ENCODE peak calls at places on chromosome 10, in nine cellular contexts. O is tibial nerve; J is SJSA1; B is esophagus squamous epithelium; L is left lung; D is GM12878; I is HCT116; E is CD8-positive, alpha-beta memory T cell; Y is tibial artery. A is an unnamed sample. For H3K27me3 and H3K36me3, the result is how much of the 10 kb centered on the place peaks cover.

GRCh38 chr10:130686680-130687300 is 550.6 kb downstream of the GLRX3 start:
- DNase-seq in E (no peak), Y (no peak), J (no peak), D (no peak), O (no peak), I (no peak), B (no peak), L (no peak), A (no peak)

GRCh38 chr10:9824546-9825164 is 1193.0 kb upstream of the CELF2 start:
- DNase-seq in I (no peak), L (no peak), J (no peak), E (no peak), O (no peak), D (no peak), B (no peak), Y (no peak), A (no peak)

GRCh38 chr10:69217119-69217754 is 2.9 kb upstream of the HKDC1 start:
- DNase-seq in J (no peak), E (no peak), B (no peak), Y (no peak), O (no peak), I (peak), D (no peak), L (no peak), A (no peak)

GRCh38 chr10:112752268-112752667 is 197.8 kb upstream of the TCF7L2 start:
- DNase-seq in D (no peak), I (no peak), E (no peak), J (no peak), Y (no peak), B (no peak), O (no peak), L (no peak), A (no peak)

GRCh38 chr10:45557275-45557905 is 115.2 kb downstream of the ZFAND4 start:
- DNase-seq in E (no peak), J (no peak), B (no peak), O (no peak), D (no peak), I (no peak), Y (no peak), L (no peak), A (no peak)

GRCh38 chr10:48602401-48603135 is 2.3 kb downstream of the ARHGAP22 start:
- DNase-seq in L (no peak), I (no peak), Y (no peak), D (no peak), O (no peak), E (no peak), B (no peak), J (no peak), A (no peak)

GRCh38 chr10:35089641-35090161 is 440 bp downstream of the CUL2 start:
- DNase-seq in D (no peak), B (no peak), I (no peak), Y (no peak), J (peak), O (no peak), E (no peak), L (no peak), A (peak)

GRCh38 chr10:71365366-71365765 is 31.4 kb upstream of the CDH23 start:
- DNase-seq in B (no peak), J (no peak), I (no peak), Y (no peak), E (no peak), D (no peak), L (no peak), O (no peak), A (no peak)

GRCh38 chr10:77422491-77423338 is 214.9 kb downstream of the KCNMA1 start:
- DNase-seq in L (no peak), D (no peak), Y (no peak), B (no peak), E (no peak), I (no peak), J (no peak), O (no peak), A (no peak)

GRCh38 chr10:121873236-121873635 is 54.6 kb downstream of the ATE1 start:
- DNase-seq in O (no peak), Y (no peak), E (no peak), B (no peak), D (no peak), I (no peak), L (no peak), J (peak), A (no peak)

GRCh38 chr10:119447421-119447820 is 95.1 kb downstream of the RGS10 start:
- DNase-seq in O (no peak), D (no peak), Y (no peak), E (no peak), J (no peak), B (no peak), I (no peak), L (no peak), A (no peak)

GRCh38 chr10:68212721-68213352 is 19.1 kb downstream of the ATOH7 start:
- DNase-seq in E (no peak), L (no peak), B (no peak), Y (no peak), O (no peak), D (no peak), J (peak), I (no peak), A (no peak)

GRCh38 chr10:3382092-3382491 is 209.5 kb upstream of the PITRM1 start:
- DNase-seq in E (no peak), I (no peak), J (no peak), L (no peak), O (no peak), Y (no peak), B (no peak), D (no peak), A (no peak)

GRCh38 chr10:28892818-28893547 is 215.7 kb downstream of the BAMBI start:
- DNase-seq in J (peak), L (no peak), E (no peak), B (no peak), D (no peak), Y (no peak), O (no peak), I (no peak), A (peak)

GRCh38 chr10:27998178-27998953 is 513 bp downstream of the ODAD2 start:
- DNase-seq in Y (peak), B (no peak), E (no peak), J (peak), O (no peak), D (no peak), L (peak), I (no peak), A (peak)

GRCh38 chr10:132677096-132677904 is 108.6 kb downstream of the NKX6-2 start:
- DNase-seq in E (no peak), J (no peak), D (no peak), B (no peak), Y (peak), L (peak), O (no peak), I (no peak), A (no peak)

DNA sequence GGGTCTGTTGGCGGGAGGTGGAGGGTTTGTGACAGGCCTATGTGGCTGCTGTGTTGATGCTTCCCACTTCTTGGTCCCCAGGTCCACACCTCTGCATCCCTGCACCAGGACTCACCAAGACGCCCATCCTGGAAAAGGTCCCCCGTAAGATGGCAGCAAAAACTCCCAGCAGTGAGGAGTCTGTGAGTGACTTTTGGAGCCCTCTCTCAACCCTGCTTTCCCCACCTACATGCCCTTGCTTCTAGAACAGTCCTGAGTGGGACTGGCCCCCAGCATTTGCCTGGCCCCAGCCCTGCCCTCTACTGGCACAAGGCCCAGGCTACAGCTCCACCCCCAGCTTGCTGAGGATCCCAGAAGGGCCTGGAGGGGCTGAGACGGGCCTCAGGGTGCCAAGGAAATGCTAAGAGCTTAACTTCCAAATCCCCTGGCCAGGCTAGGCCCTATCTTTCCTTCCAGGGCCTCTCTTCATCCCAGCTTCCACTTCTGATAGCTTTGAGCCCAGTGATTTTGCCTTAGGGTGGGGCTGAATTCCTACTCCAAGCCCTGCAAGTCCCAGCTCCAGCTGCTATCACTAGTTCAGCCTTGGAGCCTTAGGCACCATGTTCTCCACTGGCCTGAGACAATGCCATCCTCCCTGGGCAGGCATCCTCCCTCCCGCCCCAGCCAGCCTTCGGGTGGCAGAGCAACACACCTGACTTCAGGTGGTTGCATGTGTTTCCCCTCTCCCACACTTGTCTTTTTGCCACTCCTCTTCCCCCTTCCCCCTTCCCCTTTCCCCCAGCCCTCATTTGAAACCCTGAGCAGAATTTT is 2.8 kb downstream of the CHAT start:
- DNase-seq in D (no peak), I (no peak), E (no peak), B (no peak), J (no peak), O (no peak), Y (no peak), L (no peak), A (no peak)
- H3K27me3 ChIP-seq in D (under half), I (under half), E (under half), B (under half), J (half or more), O (half or more), Y (under half), L (under half), A (half or more)

DNA sequence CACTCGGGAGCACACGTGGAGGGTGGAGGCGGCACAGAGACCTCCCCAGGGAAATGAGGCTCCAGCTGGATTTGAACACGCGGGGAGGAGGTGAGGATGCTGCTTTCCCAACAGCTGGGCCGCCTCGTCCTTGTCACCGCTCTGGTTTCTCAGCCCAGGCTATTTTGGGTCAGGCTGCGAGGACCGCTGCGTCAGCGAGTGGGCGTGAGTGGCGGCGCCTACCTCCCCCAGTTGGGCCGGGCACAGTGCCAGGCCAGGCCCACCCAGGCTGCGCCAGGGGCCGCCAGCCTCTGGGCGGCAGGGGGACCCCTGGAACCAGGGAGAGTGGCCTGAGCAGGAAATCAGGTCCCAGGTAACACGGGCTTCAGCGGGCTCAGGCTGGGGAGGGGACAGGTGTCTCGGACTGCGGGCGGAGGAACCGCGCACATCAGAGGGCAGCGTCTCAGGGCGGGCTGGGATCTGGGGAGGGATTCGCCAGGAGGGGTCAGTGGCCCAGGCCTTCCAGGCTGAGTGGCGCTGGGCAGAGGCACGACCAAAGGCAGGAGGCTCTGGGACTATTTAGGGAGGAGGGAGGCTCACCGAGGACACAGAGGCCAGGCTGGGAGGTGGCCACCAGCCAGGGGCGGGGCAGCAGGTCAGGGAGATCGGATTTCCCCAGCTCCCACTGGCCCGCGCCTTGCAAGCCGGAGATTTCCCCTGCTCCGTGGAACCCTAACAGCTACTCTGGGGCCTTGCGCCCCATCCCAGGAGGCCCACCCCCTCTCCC is 125.2 kb upstream of the RET start:
- DNase-seq in B (no peak), Y (peak), O (no peak), I (no peak), D (no peak), J (no peak), L (peak), E (no peak), A (no peak)
- H3K4me3 ChIP-seq in B (no peak), Y (no peak), O (no peak), I (no peak), D (no peak), J (no peak), L (no peak), E (no peak), A (no peak)

GRCh38 chr10:110898391-110898790 is 20.6 kb downstream of the BBIP1 start:
- DNase-seq in I (no peak), L (no peak), J (no peak), E (no peak), D (no peak), O (no peak), B (no peak), Y (no peak), A (no peak)

GRCh38 chr10:110900983-110901382 is 18.0 kb downstream of the BBIP1 start:
- DNase-seq in L (no peak), Y (no peak), E (no peak), B (no peak), D (no peak), I (no peak), O (no peak), J (no peak), A (no peak)

GRCh38 chr10:110901954-110902819 is 16.8 kb downstream of the BBIP1 start:
- DNase-seq in O (no peak), J (no peak), L (no peak), Y (no peak), B (no peak), E (no peak), D (no peak), I (peak), A (peak)

GRCh38 chr10:110903280-110904278 is 15.4 kb downstream of the BBIP1 start:
- DNase-seq in I (no peak), D (no peak), O (no peak), L (no peak), J (no peak), E (no peak), B (no peak), Y (no peak), A (no peak)
- H3K36me3 ChIP-seq in I (under half), D (under half), O (under half), L (under half), J (under half), E (under half), B (under half), Y (under half), A (under half)

GRCh38 chr10:23172429-23172828 is 19.7 kb upstream of the PTF1A start:
- DNase-seq in B (no peak), D (no peak), I (no peak), Y (no peak), O (no peak), L (no peak), E (no peak), J (no peak), A (no peak)
- H3K27me3 ChIP-seq in B (under half), D (under half), I (under half), Y (under half), O (under half), L (under half), E (under half), J (under half), A (under half)

DNA sequence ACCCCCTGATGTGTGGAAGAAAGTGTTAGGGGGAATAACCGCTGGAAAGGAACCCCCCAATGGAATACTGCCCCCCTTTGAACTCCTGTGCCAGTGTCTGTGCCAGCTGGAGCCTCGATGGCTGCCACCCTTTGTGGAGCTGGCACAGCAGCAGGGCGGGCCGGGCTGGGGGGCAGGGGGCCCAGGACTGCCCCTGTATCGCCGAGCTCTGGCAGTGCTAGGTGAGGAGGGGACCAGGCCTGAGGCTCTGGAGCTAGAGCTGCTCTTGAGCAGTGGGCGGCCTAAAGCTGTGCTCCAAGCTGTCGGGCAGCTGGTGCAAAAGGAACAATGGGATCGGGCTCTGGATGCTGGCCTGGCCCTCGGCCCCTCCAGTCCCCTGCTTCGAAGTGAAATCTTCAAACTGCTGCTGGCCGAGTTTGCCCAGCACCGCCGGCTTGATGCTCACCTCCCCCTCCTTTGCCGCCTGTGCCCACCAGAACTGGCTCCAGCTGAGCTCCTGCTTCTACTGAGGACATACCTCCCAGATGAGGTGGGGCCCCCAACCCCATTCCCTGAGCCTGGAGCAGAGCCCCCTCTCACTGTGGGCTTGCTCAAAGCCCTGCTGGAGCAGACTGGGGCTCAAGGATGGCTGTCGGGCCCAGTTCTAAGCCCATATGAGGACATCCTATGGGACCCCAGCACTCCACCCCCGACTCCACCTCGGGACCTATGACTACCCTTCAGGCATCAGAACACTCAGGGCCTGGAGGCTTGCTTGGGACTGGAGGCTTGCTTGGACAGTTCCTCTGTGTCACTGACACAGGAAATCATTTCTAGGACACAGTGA is 2.2 kb downstream of the HPS6 start:
- DNase-seq in O (no peak), E (no peak), L (no peak), Y (no peak), D (no peak), I (no peak), B (no peak), J (no peak), A (no peak)
- H3K4me3 ChIP-seq in O (no peak), E (no peak), L (no peak), Y (no peak), D (peak), I (no peak), B (no peak), J (no peak), A (no peak)

GRCh38 chr10:17712053-17712452 is 39.9 kb upstream of the TMEM236 start:
- DNase-seq in J (no peak), O (no peak), Y (no peak), L (no peak), I (no peak), D (no peak), E (no peak), B (no peak), A (no peak)
- H3K36me3 ChIP-seq in J (under half), O (under half), Y (half or more), L (half or more), I (under half), D (under half), E (under half), B (under half), A (under half)

DNA sequence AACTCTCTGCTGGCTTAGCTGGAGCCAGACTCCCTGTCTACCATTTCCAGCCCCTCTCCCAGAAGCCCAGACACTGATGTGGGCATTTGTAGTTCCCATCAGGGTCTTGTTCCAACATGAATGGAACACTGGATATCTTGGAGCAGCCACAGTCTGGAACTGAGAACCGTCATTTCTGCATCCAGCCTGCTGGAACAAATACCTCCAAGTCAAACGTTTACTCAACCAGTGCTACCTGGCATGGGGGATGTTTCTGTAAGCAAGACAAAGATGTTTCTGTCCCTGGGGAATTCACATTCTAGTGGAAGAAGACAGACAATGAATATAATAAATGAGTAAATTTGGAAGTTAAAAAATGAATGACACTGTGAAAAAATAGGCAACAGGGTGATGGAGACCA is 70.8 kb upstream of the ZNF438 start:
- DNase-seq in O (no peak), J (no peak), E (no peak), Y (no peak), L (no peak), D (no peak), B (no peak), I (no peak), A (no peak)
- H3K27me3 ChIP-seq in O (under half), J (under half), E (under half), Y (under half), L (under half), D (under half), B (under half), I (under half), A (under half)

GRCh38 chr10:8055420-8056349 is 1.2 kb downstream of the GATA3 start:
- DNase-seq in J (no peak), Y (no peak), E (no peak), I (no peak), O (no peak), L (no peak), D (no peak), B (no peak), A (no peak)

GRCh38 chr10:8056378-8056777 is 1.9 kb downstream of the GATA3 start:
- DNase-seq in Y (no peak), I (no peak), L (no peak), J (no peak), E (no peak), B (no peak), D (no peak), O (no peak), A (no peak)

GRCh38 chr10:8058274-8059111 is 4.0 kb downstream of the GATA3 start:
- DNase-seq in B (no peak), Y (no peak), O (no peak), L (no peak), I (no peak), E (no peak), D (no peak), J (no peak), A (no peak)

GRCh38 chr10:8057636-8058273 is 3.3 kb downstream of the GATA3 start:
- DNase-seq in L (no peak), I (no peak), B (no peak), E (no peak), O (no peak), Y (no peak), D (no peak), J (no peak), A (no peak)

DNA sequence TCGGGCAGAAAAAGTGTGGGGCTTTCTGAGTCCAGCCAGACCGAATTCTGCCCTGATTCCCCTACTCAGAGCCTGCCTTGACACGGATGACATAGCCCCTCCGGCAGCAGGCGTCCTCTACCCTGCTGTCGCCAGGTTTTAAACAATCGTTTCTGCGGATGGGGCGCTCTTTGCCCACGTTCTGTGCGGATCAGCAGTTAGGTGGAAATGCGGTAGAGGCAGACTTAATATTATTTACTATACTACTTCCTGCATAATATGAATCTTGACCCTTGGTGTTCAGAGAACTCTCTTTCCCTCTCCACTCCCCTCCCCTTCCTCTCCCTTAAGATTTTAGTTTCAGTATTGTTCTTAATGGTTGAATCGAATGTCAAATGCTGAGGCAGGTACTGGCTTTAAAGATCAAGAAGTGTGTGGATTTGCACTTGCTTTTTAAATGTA is 2.4 kb downstream of the GATA3 start:
- DNase-seq in Y (no peak), O (no peak), D (peak), J (no peak), E (no peak), L (no peak), I (no peak), B (no peak), A (no peak)
- H3K4me3 ChIP-seq in Y (no peak), O (no peak), D (peak), J (no peak), E (peak), L (peak), I (no peak), B (no peak), A (no peak)

DNA sequence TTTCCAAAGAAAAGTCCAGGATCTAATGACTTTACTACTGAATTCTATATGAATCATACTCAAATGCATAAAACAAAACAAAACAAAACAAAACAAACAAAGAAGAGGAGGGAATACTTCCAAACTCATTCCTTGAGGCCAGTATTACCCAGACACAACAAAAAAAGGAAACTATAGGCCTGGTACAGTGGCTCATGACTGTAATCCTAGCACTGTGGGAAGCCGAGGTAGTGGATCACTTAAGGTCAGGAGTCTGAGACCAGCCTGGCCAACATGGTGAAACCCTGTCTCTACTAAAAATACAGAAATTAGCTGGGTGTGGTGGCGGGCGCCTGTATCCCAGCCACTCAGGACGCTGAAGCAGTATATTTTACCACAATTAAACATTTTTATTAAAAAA is 114.6 kb downstream of the NRBF2 start:
- DNase-seq in Y (no peak), L (no peak), I (no peak), E (no peak), B (no peak), D (no peak), J (no peak), O (no peak), A (peak)
- H3K36me3 ChIP-seq in Y (under half), L (under half), I (under half), E (under half), B (under half), D (under half), J (under half), O (under half), A (under half)

A was measured in MG63.